ENCODE peak calls at places on chromosomes 7 and 10, in eight cellular contexts. P, Z, A, N, V, F, K and G are unnamed samples.
A peak's percentile ranks its signal among the peaks of the same experiment; 100 is the strongest.

GRCh38 chr7:91352091-91352490 is 87.9 kb downstream of the FZD1 start:
- DNase-seq in N (no peak), F (no peak), K (no peak), Z (no peak), A (no peak), V (no peak), P (no peak), G (no peak)

GRCh38 chr10:89074120-89074519 is 83.5 kb downstream of the FAS start:
- DNase-seq in Z (peak; percentile 66), F (no peak), K (no peak), V (peak; percentile 73), A (peak; percentile 70), P (no peak), N (no peak), G (no peak)

GRCh38 chr10:21497177-21497807 is 28.2 kb downstream of the SKIDA1 start:
- DNase-seq in K (peak; percentile 97), N (peak; percentile 89), V (peak; percentile 81), A (peak; percentile 95), Z (peak; percentile 92), P (no peak), F (peak; percentile 92), G (peak; percentile 42)

GRCh38 chr7:120950539-120951308 is at the start of gene ING3:
- DNase-seq in F (peak; percentile 89), V (peak; percentile 96), P (peak; percentile 98), K (peak; percentile 97), N (peak; percentile 98), A (peak; percentile 98), Z (peak; percentile 98), G (peak; percentile 98)

GRCh38 chr10:31958849-31959248 is 30.2 kb upstream of the ARHGAP12 start:
- DNase-seq in N (no peak), P (no peak), F (no peak), A (no peak), Z (no peak), K (no peak), V (no peak), G (no peak)

GRCh38 chr10:88989824-88990527 is 622 bp upstream of the FAS start:
- DNase-seq in K (no peak), P (no peak), F (no peak), N (no peak), Z (peak; percentile 47), A (peak; percentile 56), V (peak; percentile 64), G (no peak)

GRCh38 chr7:2092279-2092678 is 140.5 kb downstream of the MAD1L1 start:
- DNase-seq in V (no peak), K (no peak), A (no peak), Z (no peak), N (no peak), P (no peak), F (no peak), G (no peak)

GRCh38 chr10:12251581-12251980 is 55.6 kb downstream of the CDC123 start:
- DNase-seq in F (no peak), A (no peak), P (no peak), Z (no peak), V (no peak), K (no peak), N (no peak), G (no peak)

GRCh38 chr7:138573741-138574140 is 113.7 kb downstream of the TRIM24 start:
- DNase-seq in P (no peak), K (no peak), A (no peak), F (no peak), N (no peak), V (no peak), Z (no peak), G (no peak)

GRCh38 chr7:138565451-138566114 is 105.5 kb downstream of the TRIM24 start:
- DNase-seq in N (no peak), F (no peak), V (no peak), Z (no peak), P (no peak), A (peak; percentile 30), K (no peak), G (no peak)

GRCh38 chr7:138570715-138571114 is 110.7 kb downstream of the TRIM24 start:
- DNase-seq in N (no peak), K (no peak), V (no peak), P (no peak), A (no peak), F (no peak), Z (no peak), G (no peak)

GRCh38 chr7:138568655-138569054 is 108.6 kb downstream of the TRIM24 start:
- DNase-seq in P (no peak), F (no peak), N (no peak), A (no peak), Z (no peak), V (no peak), K (no peak), G (no peak)

GRCh38 chr7:138569418-138569817 is 109.4 kb downstream of the TRIM24 start:
- DNase-seq in V (no peak), Z (no peak), P (no peak), N (no peak), F (no peak), A (no peak), K (no peak), G (no peak)
- H3K36me3 ChIP-seq in V (no peaks in the 10 kb centered on the region), Z (peaks cover 72% of the 10 kb centered on the region), P (peaks cover 2% of the 10 kb centered on the region), N (peaks cover 9% of the 10 kb centered on the region), F (peaks cover 35% of the 10 kb centered on the region), A (no peaks in the 10 kb centered on the region), K (peaks cover 70% of the 10 kb centered on the region), G (peaks cover 22% of the 10 kb centered on the region)

GRCh38 chr10:79429751-79430150 is 15.7 kb downstream of the ZCCHC24 start:
- DNase-seq in Z (peak; percentile 9), F (peak; percentile 19), N (no peak), V (no peak), K (no peak), A (no peak), P (no peak), G (no peak)
- H3K36me3 ChIP-seq in Z (peaks cover 75% of the 10 kb centered on the region), F (no peaks in the 10 kb centered on the region), N (no peaks in the 10 kb centered on the region), V (no peaks in the 10 kb centered on the region), K (peaks cover 25% of the 10 kb centered on the region), A (no peaks in the 10 kb centered on the region), P (no peaks in the 10 kb centered on the region), G (no peaks in the 10 kb centered on the region)

GRCh38 chr10:106251573-106251972 is 912.9 kb downstream of the SORCS1 start:
- DNase-seq in F (no peak), P (no peak), V (no peak), N (no peak), Z (no peak), A (no peak), K (no peak), G (no peak)
- H3K36me3 ChIP-seq in F (no peaks in the 10 kb centered on the region), P (no peaks in the 10 kb centered on the region), V (no peaks in the 10 kb centered on the region), N (no peaks in the 10 kb centered on the region), Z (no peaks in the 10 kb centered on the region), A (no peaks in the 10 kb centered on the region), K (no peaks in the 10 kb centered on the region), G (no peaks in the 10 kb centered on the region)

DNA sequence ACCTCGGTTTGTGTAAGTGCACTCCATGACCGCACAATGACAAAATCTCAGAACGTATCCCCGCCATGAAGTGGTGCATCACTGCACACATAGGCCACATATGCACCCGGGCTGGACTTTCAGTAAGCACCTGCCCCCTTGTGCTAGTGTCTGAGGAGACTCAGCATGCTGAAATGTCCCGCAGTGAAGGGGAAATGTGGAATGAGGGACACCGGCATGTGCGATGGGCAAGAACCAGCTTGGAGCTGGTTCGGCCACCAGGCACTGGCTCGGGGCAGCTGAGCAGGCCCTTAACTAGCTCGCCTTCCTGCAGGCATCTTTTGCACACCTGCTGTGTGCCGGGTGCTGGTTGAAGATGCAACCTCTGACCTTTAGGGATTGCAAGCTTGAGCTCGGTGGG is 49.8 kb upstream of the TNS3 start:
- DNase-seq in V (no peak), P (no peak), K (no peak), A (no peak), F (no peak), Z (no peak), N (no peak), G (no peak)
- H3K36me3 ChIP-seq in V (no peaks in the 10 kb centered on the region), P (no peaks in the 10 kb centered on the region), K (no peaks in the 10 kb centered on the region), A (no peaks in the 10 kb centered on the region), F (no peaks in the 10 kb centered on the region), Z (no peaks in the 10 kb centered on the region), N (no peaks in the 10 kb centered on the region), G (no peaks in the 10 kb centered on the region)

DNA sequence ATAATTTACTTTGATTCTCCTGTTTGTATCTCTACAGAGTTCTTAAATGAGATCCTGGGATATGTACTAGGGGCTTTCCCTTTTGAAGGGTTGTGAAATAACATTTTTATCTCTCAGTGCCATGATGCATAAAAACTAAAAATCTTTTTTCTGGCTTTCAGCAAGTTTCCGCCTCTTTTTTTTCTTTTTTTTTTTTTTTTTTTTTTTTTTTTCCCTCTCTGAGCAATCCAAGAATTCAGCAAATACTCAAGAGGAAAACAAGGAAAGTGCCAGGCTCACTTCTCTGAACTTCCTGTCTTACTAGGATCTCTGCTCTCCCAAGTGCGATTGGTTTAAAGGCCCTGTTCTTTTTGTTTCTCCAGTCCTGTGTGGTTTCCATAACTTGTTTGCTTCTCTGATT is 79.9 kb downstream of the HYCC1 start:
- DNase-seq in Z (no peak), N (no peak), A (no peak), P (no peak), F (no peak), V (no peak), K (no peak), G (no peak)
- H3K36me3 ChIP-seq in Z (no peaks in the 10 kb centered on the region), N (no peaks in the 10 kb centered on the region), A (no peaks in the 10 kb centered on the region), P (no peaks in the 10 kb centered on the region), F (no peaks in the 10 kb centered on the region), V (no peaks in the 10 kb centered on the region), K (no peaks in the 10 kb centered on the region), G (no peaks in the 10 kb centered on the region)

GRCh38 chr7:30605832-30606231 is 11.2 kb downstream of the GARS1 start:
- DNase-seq in V (no peak), A (no peak), N (no peak), P (no peak), Z (no peak), F (no peak), K (no peak), G (no peak)
- H3K36me3 ChIP-seq in V (no peaks in the 10 kb centered on the region), A (no peaks in the 10 kb centered on the region), N (peaks cover 7% of the 10 kb centered on the region), P (peaks cover 6% of the 10 kb centered on the region), Z (peaks cover 100% of the 10 kb centered on the region), F (peaks cover 35% of the 10 kb centered on the region), K (peaks cover 98% of the 10 kb centered on the region), G (peaks cover 52% of the 10 kb centered on the region)

GRCh38 chr10:118807512-118808305 is 52.9 kb upstream of the CACUL1 start:
- DNase-seq in Z (no peak), F (no peak), N (no peak), A (no peak), P (no peak), V (no peak), K (peak; percentile 31), G (no peak)

GRCh38 chr10:118808601-118809371 is 54.0 kb upstream of the CACUL1 start:
- DNase-seq in A (no peak), P (no peak), V (no peak), F (no peak), K (peak; percentile 49), Z (no peak), N (no peak), G (no peak)

GRCh38 chr10:118804262-118804773 is 49.5 kb upstream of the CACUL1 start:
- DNase-seq in A (no peak), V (no peak), Z (no peak), F (no peak), K (no peak), P (no peak), N (peak; percentile 10), G (no peak)

GRCh38 chr10:118802126-118802793 is 47.5 kb upstream of the CACUL1 start:
- DNase-seq in K (peak; percentile 55), Z (no peak), A (no peak), P (no peak), V (no peak), N (peak; percentile 8), F (no peak), G (no peak)

DNA sequence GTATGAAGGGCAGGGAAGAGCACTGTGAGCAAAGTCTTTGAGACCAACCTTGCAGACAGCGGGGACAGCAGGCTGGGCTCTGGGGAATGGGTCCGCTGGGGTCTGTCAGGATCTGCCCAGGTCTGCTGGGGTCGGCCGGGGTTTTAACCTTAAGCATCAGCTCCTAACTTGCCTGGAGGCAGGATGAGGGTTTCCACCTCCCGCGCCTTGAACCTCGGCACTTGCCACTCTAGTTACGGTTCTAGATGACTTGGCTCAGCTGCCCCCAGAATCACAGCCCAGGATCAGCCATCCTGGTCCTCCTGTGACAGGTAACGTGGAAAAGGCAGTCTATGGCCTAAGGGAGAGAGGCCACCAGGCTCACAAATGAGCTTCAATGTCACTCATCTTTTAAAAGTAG is 50.4 kb upstream of the CACUL1 start:
- DNase-seq in Z (no peak), N (no peak), A (no peak), K (peak; percentile 49), P (no peak), V (no peak), F (no peak), G (no peak)
- H3K36me3 ChIP-seq in Z (no peaks in the 10 kb centered on the region), N (no peaks in the 10 kb centered on the region), A (no peaks in the 10 kb centered on the region), K (no peaks in the 10 kb centered on the region), P (no peaks in the 10 kb centered on the region), V (no peaks in the 10 kb centered on the region), F (no peaks in the 10 kb centered on the region), G (no peaks in the 10 kb centered on the region)